ENCODE peak calls at places on chromosomes 16 and 17, in eight cellular contexts. O, I, K, A, G, E, S and R are unnamed samples.

GRCh38 chr16:72110662-72111615 is 17.3 kb downstream of the DHX38 start:
- DNase-seq in O (no peak), I (no peak), K (no peak), A (no peak), G (no peak), E (no peak), S (no peak), R (no peak)

GRCh38 chr17:77927777-77928518 is 30.6 kb upstream of the TNRC6C start:
- DNase-seq in O (no peak), I (no peak), K (no peak), A (no peak), G (no peak), E (no peak), S (no peak), R (no peak)

GRCh38 chr17:64008346-64008745 is 10.2 kb downstream of the PRR29 start:
- DNase-seq in O (no peak), I (no peak), K (no peak), A (no peak), G (no peak), E (no peak), S (no peak), R (no peak)

GRCh38 chr17:45584092-45585036 is 93.8 kb upstream of the PLEKHM1 start:
- DNase-seq in O (peak; percentile 37), I (peak; percentile 50), K (peak; percentile 44), A (no peak), G (peak; percentile 62), E (peak; percentile 39), S (no peak), R (no peak)

GRCh38 chr17:82370471-82371332 is 863 bp upstream of the UTS2R start:
- DNase-seq in O (peak; percentile 15), I (no peak), K (no peak), A (no peak), G (no peak), E (no peak), S (no peak), R (no peak)

GRCh38 chr16:85364323-85365040 is 248.6 kb upstream of the GSE1 start:
- DNase-seq in O (no peak), I (no peak), K (no peak), A (no peak), G (peak; percentile 65), E (no peak), S (peak; percentile 52), R (no peak)

GRCh38 chr17:66549312-66549705 is 246.9 kb downstream of the PRKCA start:
- DNase-seq in O (no peak), I (no peak), K (peak; percentile 67), A (no peak), G (peak; percentile 88), E (no peak), S (no peak), R (no peak)

GRCh38 chr17:41553176-41553575 is 18.7 kb downstream of the KRT9 start:
- DNase-seq in O (no peak), I (peak; percentile 75), K (peak; percentile 19), A (no peak), G (peak; percentile 57), E (no peak), S (no peak), R (no peak)

GRCh38 chr17:45428050-45428953 is 4.4 kb downstream of the ARHGAP27 start:
- DNase-seq in O (peak; percentile 52), I (peak; percentile 51), K (peak; percentile 43), A (peak; percentile 59), G (peak; percentile 44), E (peak; percentile 57), S (no peak), R (no peak)

GRCh38 chr16:73459586-73459985 is 411.7 kb upstream of the ZFHX3 start:
- DNase-seq in O (no peak), I (no peak), K (no peak), A (no peak), G (no peak), E (no peak), S (no peak), R (no peak)

GRCh38 chr17:81976332-81977210 is 858 bp upstream of the ASPSCR1 start:
- DNase-seq in O (peak; percentile 14), I (peak; percentile 13), K (no peak), A (no peak), G (peak; percentile 15), E (no peak), S (no peak), R (no peak)

GRCh38 chr16:1532081-1532760 is 1.2 kb upstream of the TMEM204 start:
- DNase-seq in O (no peak), I (no peak), K (no peak), A (no peak), G (no peak), E (no peak), S (no peak), R (no peak)

GRCh38 chr17:76670708-76671122 is 27.2 kb upstream of the ST6GALNAC1 start:
- DNase-seq in O (no peak), I (no peak), K (no peak), A (no peak), G (no peak), E (no peak), S (no peak), R (no peak)

GRCh38 chr16:69709456-69710084 is 16.8 kb downstream of the NQO1 start:
- DNase-seq in O (no peak), I (peak; percentile 70), K (peak; percentile 76), A (no peak), G (peak; percentile 61), E (peak; percentile 52), S (peak; percentile 64), R (no peak)

GRCh38 chr17:28898261-28898955 is 875 bp upstream of the FLOT2 start:
- DNase-seq in O (no peak), I (no peak), K (no peak), A (no peak), G (no peak), E (no peak), S (no peak), R (no peak)

GRCh38 chr17:32746698-32747097 is 130.2 kb downstream of the MYO1D start:
- DNase-seq in O (no peak), I (peak; percentile 85), K (peak; percentile 69), A (no peak), G (peak; percentile 10), E (no peak), S (no peak), R (peak; percentile 10)

GRCh38 chr17:79915850-79916430 is 76.7 kb upstream of the CBX4 start:
- DNase-seq in O (no peak), I (peak; percentile 36), K (peak; percentile 30), A (no peak), G (no peak), E (peak; percentile 72), S (no peak), R (peak; percentile 14)

GRCh38 chr17:8375738-8376259 is 705 bp downstream of the KRABD2 start:
- DNase-seq in O (no peak), I (peak; percentile 44), K (peak; percentile 65), A (no peak), G (peak; percentile 39), E (no peak), S (no peak), R (no peak)

GRCh38 chr17:74917430-74917829 is 5.6 kb downstream of the USH1G start:
- DNase-seq in O (no peak), I (no peak), K (no peak), A (no peak), G (no peak), E (no peak), S (no peak), R (no peak)

GRCh38 chr16:56892705-56893104 is 27.7 kb downstream of the SLC12A3 start:
- DNase-seq in O (no peak), I (no peak), K (no peak), A (no peak), G (no peak), E (no peak), S (no peak), R (no peak)

GRCh38 chr16:89268987-89269735 is 51.7 kb downstream of the ZNF778 start:
- DNase-seq in O (no peak), I (no peak), K (no peak), A (no peak), G (peak; percentile 31), E (no peak), S (no peak), R (no peak)

GRCh38 chr17:3704931-3705717 is 9.2 kb upstream of the P2RX5 start:
- DNase-seq in O (no peak), I (no peak), K (no peak), A (no peak), G (no peak), E (no peak), S (no peak), R (no peak)

GRCh38 chr17:36475346-36475970 is 11.0 kb upstream of the ZNHIT3 start:
- DNase-seq in O (no peak), I (no peak), K (no peak), A (peak; percentile 20), G (no peak), E (no peak), S (no peak), R (no peak)

GRCh38 chr16:29306953-29307597 is 99.4 kb downstream of the NPIPB11 start:
- DNase-seq in O (no peak), I (no peak), K (no peak), A (no peak), G (peak; percentile 53), E (no peak), S (no peak), R (no peak)

GRCh38 chr17:301681-302299 is 50.8 kb downstream of the RPH3AL start:
- DNase-seq in O (no peak), I (no peak), K (no peak), A (no peak), G (no peak), E (no peak), S (no peak), R (no peak)

GRCh38 chr17:4332296-4332970 is 34.0 kb downstream of the UBE2G1 start:
- DNase-seq in O (no peak), I (no peak), K (peak; percentile 21), A (no peak), G (peak; percentile 48), E (no peak), S (no peak), R (no peak)

GRCh38 chr17:20008242-20009051 is 712 bp upstream of the SPECC1 start:
- DNase-seq in O (no peak), I (peak; percentile 22), K (no peak), A (peak; percentile 64), G (peak; percentile 25), E (no peak), S (no peak), R (no peak)

GRCh38 chr16:23700509-23700908 is 12.5 kb downstream of the ERN2 start:
- DNase-seq in O (no peak), I (no peak), K (no peak), A (no peak), G (no peak), E (no peak), S (no peak), R (no peak)

GRCh38 chr16:66658143-66658859 is 38.2 kb downstream of the CMTM4 start:
- DNase-seq in O (no peak), I (no peak), K (no peak), A (no peak), G (no peak), E (no peak), S (no peak), R (no peak)

GRCh38 chr17:27937026-27937546 is 43.9 kb upstream of the LYRM9 start:
- DNase-seq in O (no peak), I (no peak), K (no peak), A (no peak), G (no peak), E (no peak), S (no peak), R (no peak)

GRCh38 chr16:47198180-47198575 is 54.4 kb upstream of the NETO2 start:
- DNase-seq in O (no peak), I (peak; percentile 21), K (no peak), A (no peak), G (no peak), E (no peak), S (no peak), R (no peak)

GRCh38 chr17:30256756-30257506 is 21.4 kb upstream of the SLC6A4 start:
- DNase-seq in O (no peak), I (peak; percentile 15), K (no peak), A (no peak), G (peak; percentile 52), E (no peak), S (no peak), R (no peak)

GRCh38 chr16:11658896-11659708 is 9.2 kb upstream of the SNN start:
- DNase-seq in O (no peak), I (peak; percentile 87), K (no peak), A (no peak), G (peak; percentile 48), E (no peak), S (no peak), R (no peak)

GRCh38 chr17:57262557-57262956 is 6.2 kb downstream of the MSI2 start:
- DNase-seq in O (no peak), I (no peak), K (no peak), A (no peak), G (no peak), E (no peak), S (no peak), R (no peak)